ENCODE peak calls at places on chromosomes 12 and 14, in seven cellular contexts. N is transverse colon, O is breast epithelium, D is suprapubic skin, Q is SK-N-SH, F is K562, T is HL-60. Z is an unnamed sample.

GRCh38 chr12:87382959-87383591 is 646.1 kb downstream of the C12orf50 start:
- DNase-seq in N (peak), O (no peak), D (no peak), Q (no peak), F (no peak), T (no peak), Z (no peak)

GRCh38 chr12:102454808-102455760 is 25.3 kb downstream of the IGF1 start:
- DNase-seq in N (peak), O (no peak), D (no peak), Q (no peak), F (no peak), T (peak), Z (no peak)

GRCh38 chr12:88153959-88154358 is 11.9 kb downstream of the TMTC3 start:
- DNase-seq in N (no peak), O (no peak), D (no peak), Q (peak), F (no peak), T (no peak), Z (no peak)

GRCh38 chr12:66237505-66238175 is 48.6 kb downstream of the IRAK3 start:
- DNase-seq in N (no peak), O (no peak), D (no peak), Q (no peak), F (no peak), T (no peak), Z (no peak)

GRCh38 chr12:116773276-116773731 is 35.2 kb downstream of the RNFT2 start:
- DNase-seq in N (no peak), O (no peak), D (no peak), Q (no peak), F (no peak), T (no peak), Z (peak)

GRCh38 chr12:47908738-47909137 is 3.9 kb upstream of the VDR start:
- DNase-seq in N (no peak), O (no peak), D (no peak), Q (no peak), F (no peak), T (no peak), Z (no peak)

GRCh38 chr12:89856431-89856830 is 147.8 kb upstream of the ATP2B1 start:
- DNase-seq in N (no peak), O (no peak), D (no peak), Q (no peak), F (no peak), T (peak), Z (no peak)

GRCh38 chr14:84312551-84312950 is 1217.4 kb upstream of the FLRT2 start:
- DNase-seq in N (no peak), O (no peak), D (no peak), Q (no peak), F (no peak), T (no peak), Z (no peak)

GRCh38 chr14:39268393-39268792 is 34.7 kb downstream of the MIA2 start:
- DNase-seq in N (no peak), O (no peak), D (no peak), Q (no peak), F (no peak), T (no peak), Z (no peak)

GRCh38 chr12:60269611-60270269 is 673.9 kb downstream of the SLC16A7 start:
- DNase-seq in N (no peak), O (no peak), D (no peak), Q (peak), F (no peak), T (no peak), Z (peak)

GRCh38 chr14:56112781-56113180 is 5.4 kb upstream of the PELI2 start:
- DNase-seq in N (no peak), O (no peak), D (no peak), Q (no peak), F (no peak), T (peak), Z (no peak)

GRCh38 chr12:62933220-62933870 is 1.6 kb downstream of the PPM1H start:
- DNase-seq in N (peak), O (no peak), D (no peak), Q (peak), F (peak), T (no peak), Z (no peak)

GRCh38 chr12:83823386-83824045 is 1089.1 kb downstream of the SLC6A15 start:
- DNase-seq in N (peak), O (no peak), D (no peak), Q (peak), F (peak), T (peak), Z (peak)

GRCh38 chr14:77804592-77804991 is 4.7 kb downstream of the ADCK1 start:
- DNase-seq in N (peak), O (no peak), D (no peak), Q (no peak), F (peak), T (peak), Z (no peak)

GRCh38 chr12:104064842-104065441 is 611 bp downstream of the HCFC2 start:
- DNase-seq in N (peak), O (no peak), D (no peak), Q (peak), F (no peak), T (no peak), Z (peak)

GRCh38 chr12:124318336-124319020 is 23.6 kb downstream of the RFLNA start:
- DNase-seq in N (no peak), O (no peak), D (no peak), Q (no peak), F (no peak), T (no peak), Z (no peak)

GRCh38 chr12:10213168-10214130 is 772 bp downstream of the GABARAPL1 start:
- DNase-seq in N (peak), O (peak), D (peak), Q (peak), F (peak), T (peak), Z (peak)

GRCh38 chr12:122051231-122051876 is 27.2 kb upstream of the MLXIP start:
- DNase-seq in N (no peak), O (no peak), D (no peak), Q (no peak), F (no peak), T (no peak), Z (no peak)

GRCh38 chr12:12599750-12600643 is 11.7 kb upstream of the CREBL2 start:
- DNase-seq in N (no peak), O (no peak), D (no peak), Q (no peak), F (no peak), T (no peak), Z (no peak)
- TF ChIP-seq POLR2AphosphoS5 in N (no peak), O (no peak), D (no peak), Q (no peak), F (no peak), T (no peak), Z (no peak)

DNA sequence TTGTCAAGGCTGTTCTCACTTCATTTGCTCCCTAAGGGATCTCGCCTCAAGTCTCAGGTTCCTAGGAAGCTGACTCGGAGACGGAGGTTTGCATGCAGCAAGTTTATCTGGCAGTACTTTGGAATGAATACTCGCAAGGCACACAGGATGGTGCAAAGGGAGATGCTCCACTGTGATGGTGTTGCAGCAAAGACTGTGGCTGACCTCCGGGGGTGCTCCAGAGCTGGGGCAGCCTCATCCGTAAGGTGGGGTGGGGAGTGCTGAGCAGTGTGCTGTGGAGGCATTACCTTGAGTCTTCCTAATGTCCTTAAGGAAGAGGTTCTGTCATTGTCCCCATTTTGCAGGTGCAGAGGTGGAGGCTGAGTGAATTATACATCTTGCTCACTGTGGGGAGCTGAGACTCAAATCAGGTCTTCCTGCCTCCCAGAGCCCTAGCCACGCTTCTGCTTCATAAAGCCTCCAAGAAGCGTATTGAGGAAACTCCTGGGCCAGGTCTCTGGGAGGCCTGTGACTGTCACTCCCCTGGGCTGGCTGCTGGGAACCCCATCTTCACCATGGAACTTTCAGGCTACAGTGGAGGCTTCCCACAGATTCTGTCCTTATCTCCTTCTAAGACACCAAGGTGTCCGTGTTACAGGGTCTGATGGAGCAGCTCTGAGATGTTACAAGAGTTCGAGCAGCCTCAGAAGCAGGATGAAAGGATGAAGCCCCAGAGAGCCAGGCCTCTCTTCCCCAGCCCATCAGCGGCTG is 39.5 kb downstream of the GALNT16 start:
- DNase-seq in N (no peak), O (no peak), D (peak), Q (no peak), F (no peak), T (no peak), Z (peak)
- TF ChIP-seq CTCF in N (no peak), O (no peak), D (no peak), Q (peak), F (peak), T (no peak), Z (no peak)

GRCh38 chr12:8501720-8502119 is 11.6 kb upstream of the CLEC4D start:
- DNase-seq in N (no peak), O (no peak), D (no peak), Q (no peak), F (no peak), T (peak), Z (no peak)

GRCh38 chr12:8504351-8504750 is 9.0 kb upstream of the CLEC4D start:
- DNase-seq in N (no peak), O (no peak), D (no peak), Q (no peak), F (no peak), T (no peak), Z (no peak)

DNA sequence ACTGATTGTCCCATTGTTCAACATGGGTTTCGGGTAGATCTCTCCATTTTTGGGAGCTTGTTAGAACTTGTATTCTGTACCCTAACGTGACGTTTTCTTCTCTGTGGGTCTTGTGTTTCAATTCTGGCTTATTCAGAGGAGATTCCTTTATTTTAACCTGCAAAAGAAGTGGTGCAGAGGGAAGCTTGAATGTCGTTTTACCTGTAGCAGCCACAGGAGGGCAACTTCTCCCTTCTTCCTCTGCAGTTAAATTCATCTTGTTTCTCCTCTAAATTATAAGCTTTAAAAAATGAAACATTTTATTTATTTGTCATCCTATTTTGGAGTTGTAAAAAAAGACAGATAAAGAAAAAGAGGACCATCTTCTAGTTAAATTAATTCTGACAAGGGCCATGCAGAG is 13.7 kb upstream of the CLEC4D start:
- DNase-seq in N (no peak), O (no peak), D (no peak), Q (no peak), F (no peak), T (peak), Z (no peak)
- H3K27ac ChIP-seq in N (no peak), O (no peak), D (no peak), Q (no peak), F (no peak), T (no peak), Z (no peak)

GRCh38 chr12:131753757-131754156 is 42.9 kb downstream of the SFSWAP start:
- DNase-seq in N (no peak), O (no peak), D (peak), Q (no peak), F (no peak), T (no peak), Z (no peak)
- TF ChIP-seq POLR2AphosphoS5 in N (no peak), O (no peak), D (no peak), Q (no peak), F (no peak), T (no peak), Z (no peak)

DNA sequence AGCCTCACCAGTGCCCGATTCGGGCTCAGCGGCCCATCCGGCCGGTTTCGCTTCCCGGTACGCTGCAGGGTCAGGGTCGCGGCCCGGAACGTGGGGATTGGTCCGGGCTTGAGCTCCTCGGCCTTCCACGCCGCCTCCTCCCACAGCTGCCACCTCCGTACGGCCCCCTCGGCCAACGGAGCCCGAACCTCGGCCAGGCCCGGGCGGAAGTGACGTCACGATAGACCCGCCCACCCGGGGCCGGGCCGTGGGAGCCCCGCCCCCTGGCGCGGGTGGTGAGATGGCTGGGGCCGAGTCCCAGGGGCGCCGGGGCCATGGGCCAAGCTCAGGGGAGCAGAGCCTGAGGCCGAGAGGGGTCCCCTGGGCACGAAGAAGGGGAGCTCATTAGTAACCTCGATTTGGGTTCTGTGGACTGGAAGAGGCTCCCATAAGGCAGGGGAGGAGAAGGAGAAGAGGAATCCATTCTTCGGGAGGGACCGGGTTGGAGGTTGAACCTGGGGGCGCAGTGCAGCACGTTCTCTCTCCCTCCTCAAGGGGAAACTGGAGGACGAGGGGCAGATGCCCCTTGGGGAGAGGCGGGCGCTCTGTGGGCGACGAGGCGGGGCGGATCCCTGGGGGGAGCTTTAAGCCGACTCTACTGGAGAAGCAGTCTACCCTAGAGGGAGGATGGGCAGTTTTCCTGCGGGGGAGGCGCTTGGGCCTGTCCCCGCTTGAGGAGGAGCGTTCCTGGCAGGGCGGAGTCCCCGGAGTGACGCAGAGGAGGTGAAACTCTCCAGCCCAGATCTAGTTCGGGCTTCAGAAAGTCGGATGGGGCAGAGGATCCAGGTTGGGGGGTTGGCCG is at the start of gene MLF2:
- DNase-seq in N (peak), O (peak), D (peak), Q (peak), F (peak), T (peak), Z (peak)
- TF ChIP-seq CTCF in N (no peak), O (peak), D (no peak), Q (no peak), F (no peak), T (no peak), Z (peak)

GRCh38 chr14:38143170-38143569 is 64.5 kb upstream of the SSTR1 start:
- DNase-seq in N (no peak), O (no peak), D (no peak), Q (no peak), F (no peak), T (no peak), Z (no peak)
- H3K27ac ChIP-seq in N (no peak), O (no peak), D (no peak), Q (no peak), F (no peak), T (no peak), Z (no peak)

GRCh38 chr12:130879212-130879686 is 7.4 kb downstream of the RAN start:
- DNase-seq in N (peak), O (no peak), D (no peak), Q (peak), F (no peak), T (no peak), Z (peak)
- TF ChIP-seq POLR2AphosphoS5 in N (no peak), O (no peak), D (no peak), Q (no peak), F (no peak), T (no peak), Z (peak)

GRCh38 chr12:49537231-49537708 is 1.6 kb upstream of the KCNH3 start:
- DNase-seq in N (no peak), O (peak), D (no peak), Q (no peak), F (no peak), T (peak), Z (no peak)

GRCh38 chr12:49536526-49537195 is 2.2 kb upstream of the KCNH3 start:
- DNase-seq in N (no peak), O (no peak), D (no peak), Q (no peak), F (no peak), T (peak), Z (peak)

GRCh38 chr12:49538740-49539403 is at the start of gene KCNH3:
- DNase-seq in N (peak), O (peak), D (peak), Q (peak), F (peak), T (peak), Z (peak)

GRCh38 chr12:49539406-49540228 is 787 bp downstream of the KCNH3 start:
- DNase-seq in N (no peak), O (no peak), D (no peak), Q (peak), F (no peak), T (no peak), Z (peak)

DNA sequence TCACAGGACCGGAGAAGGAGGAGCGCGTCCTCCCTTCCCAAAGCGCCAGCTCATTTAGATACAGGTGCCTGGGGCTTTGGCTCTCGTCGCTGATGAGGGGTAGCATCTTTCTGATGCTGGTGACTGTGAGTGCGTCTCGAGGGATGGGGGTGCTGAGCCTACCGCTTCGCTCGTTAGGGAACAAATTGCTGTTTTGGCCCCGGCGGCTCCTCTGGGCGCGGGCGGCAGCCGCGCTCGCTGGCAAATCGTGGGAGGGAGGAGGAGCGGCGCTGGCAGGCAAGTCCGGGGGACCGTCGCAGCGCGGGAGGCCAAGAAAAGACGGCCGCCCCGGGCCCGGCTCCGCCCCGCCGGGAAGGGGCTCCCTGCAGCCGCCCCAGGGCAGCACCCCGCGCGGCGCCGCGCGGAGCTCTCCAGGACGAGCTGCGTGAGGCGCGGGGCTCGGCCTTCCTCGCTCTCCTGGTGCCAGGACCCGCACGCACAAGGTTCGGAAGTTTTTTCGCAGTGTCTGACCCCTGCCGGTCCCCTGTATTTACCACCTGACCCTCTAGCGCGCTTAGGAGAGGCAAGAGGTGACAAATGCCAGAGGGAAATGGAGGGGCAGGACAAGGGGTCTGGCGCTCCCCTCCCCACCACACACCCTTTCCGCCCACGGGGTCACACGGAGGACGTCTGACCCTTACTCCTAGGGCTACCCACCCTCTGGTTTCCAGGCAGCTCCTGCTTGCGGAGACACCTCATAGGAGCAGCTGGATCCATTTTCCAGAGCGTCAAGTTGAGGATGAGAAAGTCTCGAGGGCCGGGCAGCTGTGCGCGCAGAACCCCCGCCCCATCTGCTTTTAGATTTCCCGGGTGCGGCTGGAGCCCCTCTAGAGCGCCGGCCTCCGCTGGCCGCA is 875 bp upstream of the KCNH3 start:
- DNase-seq in N (no peak), O (no peak), D (no peak), Q (peak), F (peak), T (peak), Z (peak)
- TF ChIP-seq CTCF in N (no peak), O (no peak), D (no peak), Q (peak), F (peak), T (no peak), Z (no peak)

GRCh38 chr14:24277606-24278321 is 6.4 kb upstream of the RABGGTA start:
- DNase-seq in N (peak), O (no peak), D (no peak), Q (no peak), F (no peak), T (peak), Z (peak)

GRCh38 chr14:24272442-24272841 is 1.0 kb upstream of the RABGGTA start:
- DNase-seq in N (no peak), O (no peak), D (no peak), Q (no peak), F (no peak), T (no peak), Z (no peak)

GRCh38 chr14:24273422-24273998 is 2.1 kb upstream of the RABGGTA start:
- DNase-seq in N (no peak), O (no peak), D (no peak), Q (peak), F (no peak), T (peak), Z (no peak)

GRCh38 chr14:24274101-24274543 is 2.7 kb upstream of the RABGGTA start:
- DNase-seq in N (no peak), O (no peak), D (no peak), Q (no peak), F (no peak), T (peak), Z (no peak)

GRCh38 chr14:24275524-24276139 is 4.2 kb upstream of the RABGGTA start:
- DNase-seq in N (no peak), O (no peak), D (no peak), Q (no peak), F (peak), T (no peak), Z (no peak)
- H3K27ac ChIP-seq in N (no peak), O (no peak), D (no peak), Q (no peak), F (no peak), T (peak), Z (peak)